ENCODE peak calls at places on chromosomes 6 and 20, in seven cellular contexts. Z is RWPE1, F is tibial nerve, O is GM23338, E is WERI-Rb-1, Y is HCT116, R is lower lobe of right lung. X is an unnamed sample.

GRCh38 chr6:82040405-82041221 is 206.9 kb downstream of the IBTK start:
- DNase-seq in O (peak; percentile 79), R (no peak), Z (peak; percentile 40), F (no peak), Y (peak; percentile 42), E (peak; percentile 44), X (no peak)

GRCh38 chr20:53738039-53738944 is 144.7 kb upstream of the ZNF217 start:
- DNase-seq in Y (no peak), Z (peak; percentile 69), E (peak; percentile 72), F (peak; percentile 41), R (peak; percentile 60), O (peak; percentile 75), X (peak; percentile 70)

GRCh38 chr6:3740551-3741476 is 10.7 kb downstream of the PXDC1 start:
- DNase-seq in Y (no peak), F (no peak), O (no peak), E (no peak), Z (no peak), R (no peak), X (no peak)

GRCh38 chr6:169949501-169950097 is 198.2 kb downstream of the ERMARD start:
- DNase-seq in Y (no peak), Z (no peak), F (no peak), E (no peak), O (no peak), R (no peak), X (no peak)

GRCh38 chr6:143339223-143339622 is 111.3 kb downstream of the ADAT2 start:
- DNase-seq in Z (peak; percentile 30), E (no peak), R (no peak), O (no peak), Y (no peak), F (no peak), X (no peak)

GRCh38 chr20:21235346-21235712 is 67.8 kb upstream of the XRN2 start:
- DNase-seq in Y (no peak), F (no peak), R (no peak), Z (no peak), E (no peak), O (peak; percentile 66), X (no peak)

GRCh38 chr6:34791164-34791841 is 580 bp upstream of the BLTP3A start:
- DNase-seq in O (peak; percentile 75), F (no peak), Y (peak; percentile 10), R (peak; percentile 61), E (peak; percentile 86), Z (no peak), X (peak; percentile 78)

GRCh38 chr20:39839406-39840119 is 849.5 kb downstream of the MAFB start:
- DNase-seq in O (no peak), Z (no peak), E (no peak), Y (no peak), R (no peak), F (peak; percentile 24), X (no peak)

GRCh38 chr6:15441982-15442381 is 196.1 kb downstream of the JARID2 start:
- DNase-seq in F (no peak), Z (no peak), E (no peak), Y (no peak), O (no peak), R (no peak), X (no peak)

GRCh38 chr6:26055670-26056582 is 31.3 kb upstream of the HFE start:
- DNase-seq in R (peak; percentile 93), O (peak; percentile 86), Y (peak; percentile 84), E (peak; percentile 96), Z (peak; percentile 93), F (peak; percentile 91), X (peak; percentile 95)

GRCh38 chr6:35519313-35520015 is 6.8 kb upstream of the TULP1 start:
- DNase-seq in Z (no peak), E (no peak), R (no peak), F (no peak), O (no peak), Y (no peak), X (no peak)

GRCh38 chr20:44646023-44646640 is 5.4 kb downstream of the ADA start:
- DNase-seq in F (no peak), O (peak; percentile 36), R (no peak), Y (no peak), E (no peak), Z (no peak), X (no peak)

GRCh38 chr6:90175627-90176538 is 120.8 kb downstream of the BACH2 start:
- DNase-seq in O (no peak), R (no peak), Y (no peak), F (no peak), Z (peak; percentile 77), E (no peak), X (no peak)

GRCh38 chr20:47318596-47319516 is 37.6 kb downstream of the ZMYND8 start:
- DNase-seq in R (peak; percentile 92), E (peak; percentile 24), O (peak; percentile 83), Z (peak; percentile 86), F (peak; percentile 73), Y (no peak), X (peak; percentile 93)

GRCh38 chr6:28615955-28616747 is 90.5 kb downstream of the GPX5 start:
- DNase-seq in Z (no peak), E (no peak), Y (no peak), R (no peak), F (no peak), O (peak; percentile 85), X (no peak)

GRCh38 chr6:125839471-125839870 is 48.7 kb downstream of the NCOA7 start:
- DNase-seq in Z (no peak), Y (no peak), R (no peak), F (no peak), E (no peak), O (no peak), X (no peak)

GRCh38 chr6:111253999-111254778 is 166.9 kb downstream of the SLC16A10 start:
- DNase-seq in F (no peak), E (no peak), O (peak; percentile 80), Z (no peak), Y (no peak), R (no peak), X (no peak)

GRCh38 chr6:154994881-154995240 is 254 bp upstream of the TIAM2 start:
- DNase-seq in E (no peak), R (no peak), O (no peak), Y (no peak), F (no peak), Z (no peak), X (no peak)

DNA sequence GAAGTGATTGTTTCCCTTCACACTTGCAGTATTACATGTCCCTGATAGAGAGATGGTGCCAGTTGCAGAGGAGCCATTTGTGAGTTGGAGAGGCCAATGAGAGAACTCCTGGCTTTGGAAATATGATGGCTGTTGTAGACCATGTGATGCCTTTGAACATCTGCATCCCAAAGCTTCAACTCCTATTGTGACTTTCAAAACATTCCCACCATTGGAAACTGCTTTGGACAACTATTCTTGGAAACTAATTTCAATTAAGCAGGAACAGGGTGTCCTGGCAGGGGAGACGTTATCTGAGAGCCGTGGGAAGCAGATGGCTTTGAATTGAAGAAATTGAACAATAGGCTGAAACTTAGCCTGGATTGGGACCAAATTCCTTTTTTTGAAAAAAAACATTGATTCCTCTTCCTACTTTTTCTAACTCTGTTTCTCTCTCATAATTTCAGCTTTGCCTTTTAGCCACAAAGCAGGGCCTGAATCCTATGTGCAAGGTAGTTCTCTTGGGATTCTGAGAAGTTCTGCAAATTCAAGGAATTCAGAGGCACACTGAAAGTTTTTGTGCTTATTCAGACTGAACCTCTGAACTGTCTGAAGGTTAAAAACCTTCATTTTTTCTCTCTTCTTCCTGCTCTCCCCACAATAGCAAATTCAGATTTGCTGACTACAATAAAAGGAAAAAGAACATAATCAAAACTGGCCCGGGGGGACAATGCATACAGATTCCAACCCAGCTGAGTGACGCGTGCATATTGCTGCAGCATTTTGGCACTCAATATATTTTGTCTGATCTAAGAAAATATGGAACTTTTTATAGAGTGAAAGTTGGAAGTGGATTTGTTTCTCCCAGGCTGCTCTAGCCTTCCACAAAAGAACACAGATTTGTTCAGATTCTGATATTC is 720.3 kb upstream of the CHD6 start:
- DNase-seq in R (no peak), Z (no peak), O (no peak), E (no peak), F (no peak), Y (no peak), X (no peak)
- TF ChIP-seq CTCF in R (no peak), Z (no peak), O (no peak), E (no peak), F (no peak), Y (no peak), X (no peak)

DNA sequence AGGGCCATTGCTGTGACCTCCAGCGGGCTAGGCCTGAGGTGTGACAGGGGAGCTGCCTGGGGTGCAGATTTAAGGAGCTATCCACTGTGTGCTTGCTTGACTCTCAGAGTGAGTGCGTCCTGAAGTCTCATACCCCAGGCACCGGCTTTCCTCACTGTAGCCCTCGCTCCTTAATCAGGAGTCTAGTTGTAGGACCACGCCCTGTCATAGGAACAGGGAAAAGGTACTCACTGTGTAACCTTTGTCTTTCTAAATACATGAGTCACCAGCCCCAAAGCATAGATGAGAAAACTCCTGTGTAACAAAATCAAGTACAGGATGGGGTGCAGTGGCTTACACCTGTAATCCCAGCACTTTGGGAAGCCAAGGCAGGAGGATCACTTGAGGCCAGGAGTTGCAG is 141.7 kb downstream of the TMEM242 start:
- DNase-seq in E (no peak), O (no peak), F (no peak), R (no peak), Z (peak; percentile 54), Y (peak; percentile 37), X (no peak)
- H3K27ac ChIP-seq in E (no peak overlapping the region), O (no peak overlapping the region), F (peak overlapping the region; percentile 10), R (no peak overlapping the region), Z (peak overlapping the region; percentile 56), Y (no peak overlapping the region), X (no peak overlapping the region)

DNA sequence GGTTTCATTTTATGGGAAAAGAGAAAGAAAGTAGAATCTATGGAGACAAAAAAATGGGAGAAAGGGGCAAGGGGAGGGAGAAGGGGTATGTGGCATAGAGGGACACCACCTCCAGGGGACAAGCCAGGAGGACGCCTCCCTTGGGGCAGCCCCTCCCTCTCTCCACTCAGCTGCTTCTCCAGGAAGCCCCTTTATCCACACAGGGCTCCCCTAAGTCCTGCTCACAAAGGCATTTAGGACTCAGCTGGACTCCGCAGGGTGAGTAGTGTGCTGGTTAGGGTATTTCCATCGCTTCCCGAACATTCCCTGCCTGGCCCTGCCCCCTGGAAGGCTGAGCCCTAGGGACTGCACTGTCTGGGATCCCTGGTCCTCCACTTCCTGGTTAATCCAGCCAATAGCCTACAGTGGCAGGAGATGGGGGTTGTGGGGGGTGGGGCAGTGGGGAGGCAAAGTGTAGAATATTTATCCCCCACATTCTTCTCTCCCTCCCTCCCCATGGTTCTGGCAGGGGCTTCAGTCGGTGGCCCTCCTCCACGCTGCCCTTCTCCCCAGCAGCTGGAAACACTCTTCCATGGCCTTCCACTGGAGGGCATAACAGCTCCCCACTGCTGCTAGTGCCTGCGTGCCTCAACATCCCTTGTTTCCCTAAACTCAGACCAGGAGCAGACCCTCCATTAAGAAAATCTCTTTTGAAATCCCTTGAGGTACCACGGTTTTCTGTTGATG is 84.8 kb downstream of the SNX5 start:
- DNase-seq in E (no peak), Z (no peak), F (no peak), R (no peak), O (no peak), Y (no peak), X (no peak)
- TF ChIP-seq CTCF in E (peak; percentile 45), Z (no peak), F (no peak), R (no peak), O (peak; percentile 51), Y (peak; percentile 37), X (no peak)

DNA sequence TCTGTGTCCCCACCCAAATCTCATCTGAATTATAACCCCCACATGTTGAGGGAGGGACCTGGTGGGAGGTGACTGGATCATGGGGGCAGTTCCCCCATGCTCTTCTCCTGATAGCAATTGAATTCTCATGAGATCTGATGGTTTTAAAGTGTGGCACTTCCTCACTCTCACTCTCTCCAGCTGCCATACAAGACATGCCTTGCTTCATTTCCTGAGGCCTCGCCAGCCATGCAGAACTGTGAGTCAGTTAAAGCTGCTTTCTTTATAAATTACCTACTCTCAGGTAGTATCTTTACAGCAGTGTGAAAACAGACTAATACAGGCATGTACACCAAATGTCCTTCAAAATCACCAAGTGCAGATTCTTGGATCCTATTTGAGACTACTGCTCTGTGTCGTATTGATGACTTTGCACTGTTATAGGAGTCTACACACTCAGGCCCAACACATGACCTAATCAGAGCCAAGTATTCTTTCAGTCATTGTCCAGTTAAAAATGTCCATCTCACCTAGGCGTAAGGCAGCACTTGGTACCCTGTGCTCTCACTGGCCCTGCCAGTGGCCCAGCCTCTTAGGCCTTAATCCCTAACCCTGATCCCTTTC is 52.8 kb upstream of the UST start:
- DNase-seq in E (no peak), O (no peak), Z (no peak), R (no peak), Y (no peak), F (no peak), X (no peak)
- H3K27ac ChIP-seq in E (no peak overlapping the region), O (no peak overlapping the region), Z (no peak overlapping the region), R (no peak overlapping the region), Y (no peak overlapping the region), F (no peak overlapping the region), X (no peak overlapping the region)